ENCODE peak calls at places on chromosome 21, in six cellular contexts. J is K562, L is SK-N-SH, I is HCT116, E is H1, M is GM12878. Y is an unnamed sample.

GRCh38 chr21:39004776-39005605 is 178.3 kb downstream of the PSMG1 start:
- DNase-seq in J (no peak), M (no peak), L (peak), I (no peak), E (no peak), Y (no peak)

GRCh38 chr21:36478207-36478701 is 1.7 kb downstream of the CLDN14 start:
- DNase-seq in I (no peak), L (no peak), J (no peak), M (no peak), E (no peak), Y (no peak)

GRCh38 chr21:39660596-39660995 is 47.9 kb downstream of the B3GALT5 start:
- DNase-seq in E (no peak), J (no peak), I (no peak), M (no peak), L (no peak), Y (peak)

GRCh38 chr21:27306821-27307746 is 340.2 kb upstream of the ADAMTS5 start:
- DNase-seq in E (no peak), J (no peak), L (no peak), I (no peak), M (no peak), Y (no peak)

GRCh38 chr21:35614412-35614901 is 445.9 kb downstream of the SETD4 start:
- DNase-seq in I (peak), M (no peak), L (no peak), J (peak), E (no peak), Y (peak)

GRCh38 chr21:19547951-19548635 is 1144.5 kb upstream of the TMPRSS15 start:
- DNase-seq in E (no peak), L (no peak), M (no peak), I (no peak), J (no peak), Y (peak)

GRCh38 chr21:26965567-26966359 is 1.1 kb downstream of the ADAMTS5 start:
- DNase-seq in L (peak), M (no peak), E (peak), J (no peak), I (no peak), Y (no peak)

GRCh38 chr21:39452207-39452964 is 616 bp downstream of the SH3BGR start:
- DNase-seq in L (no peak), J (peak), E (no peak), I (no peak), M (no peak), Y (no peak)

GRCh38 chr21:36004441-36004840 is 55.9 kb downstream of the SETD4 start:
- DNase-seq in E (no peak), J (no peak), I (no peak), M (peak), L (peak), Y (no peak)

GRCh38 chr21:42047821-42048613 is 23.1 kb upstream of the UMODL1 start:
- DNase-seq in I (no peak), M (no peak), E (no peak), J (no peak), L (no peak), Y (no peak)

GRCh38 chr21:26844258-26845065 is 747 bp downstream of the ADAMTS1 start:
- DNase-seq in J (no peak), I (no peak), E (peak), L (peak), M (no peak), Y (no peak)

GRCh38 chr21:27213328-27213727 is 246.4 kb upstream of the ADAMTS5 start:
- DNase-seq in E (no peak), L (no peak), J (no peak), I (no peak), M (no peak), Y (no peak)

GRCh38 chr21:42568834-42569731 is 55.4 kb downstream of the SLC37A1 start:
- DNase-seq in L (no peak), E (no peak), I (no peak), J (no peak), M (no peak), Y (no peak)

GRCh38 chr21:41851090-41851790 is 27.9 kb downstream of the PRDM15 start:
- DNase-seq in L (no peak), I (no peak), J (no peak), M (no peak), E (no peak), Y (no peak)

GRCh38 chr21:42237161-42237560 is 18.2 kb downstream of the ABCG1 start:
- DNase-seq in I (no peak), M (no peak), E (no peak), L (no peak), J (no peak), Y (no peak)

GRCh38 chr21:41098076-41098475 is 69.9 kb upstream of the BACE2 start:
- DNase-seq in J (no peak), L (no peak), E (no peak), M (no peak), I (no peak), Y (no peak)

GRCh38 chr21:28521932-28522826 is 470.5 kb downstream of the LTN1 start:
- DNase-seq in I (no peak), E (no peak), M (no peak), L (peak), J (no peak), Y (no peak)

GRCh38 chr21:22575165-22575584 is 1577.0 kb downstream of the NCAM2 start:
- DNase-seq in M (no peak), E (peak), L (peak), I (no peak), J (peak), Y (peak)

GRCh38 chr21:38777521-38777920 is 28.2 kb upstream of the ETS2 start:
- DNase-seq in L (no peak), J (no peak), E (no peak), M (no peak), I (no peak), Y (no peak)

GRCh38 chr21:35637431-35637830 is 422.9 kb downstream of the SETD4 start:
- DNase-seq in L (no peak), M (no peak), I (no peak), J (no peak), E (no peak), Y (no peak)

GRCh38 chr21:43864313-43864805 is 664 bp upstream of the AGPAT3 start:
- DNase-seq in M (no peak), E (peak), I (peak), J (peak), L (peak), Y (peak)

GRCh38 chr21:42097860-42098259 is 26.7 kb downstream of the UMODL1 start:
- DNase-seq in L (no peak), I (peak), M (no peak), J (peak), E (no peak), Y (peak)

GRCh38 chr21:38761531-38761930 is 44.2 kb upstream of the ETS2 start:
- DNase-seq in J (no peak), M (no peak), E (no peak), L (no peak), I (no peak), Y (no peak)

GRCh38 chr21:35404247-35404646 is 355.1 kb upstream of the RUNX1 start:
- DNase-seq in E (no peak), M (no peak), L (no peak), I (no peak), J (no peak), Y (no peak)

GRCh38 chr21:35057428-35057827 is 8.3 kb upstream of the RUNX1 start:
- DNase-seq in E (no peak), I (no peak), M (no peak), J (no peak), L (no peak), Y (no peak)

GRCh38 chr21:25097648-25098047 is 509.6 kb downstream of the MRPL39 start:
- DNase-seq in M (no peak), E (no peak), L (no peak), J (no peak), I (no peak), Y (no peak)

GRCh38 chr21:27683292-27683691 is 716.4 kb upstream of the ADAMTS5 start:
- DNase-seq in L (no peak), E (no peak), J (no peak), I (no peak), M (no peak), Y (no peak)

DNA sequence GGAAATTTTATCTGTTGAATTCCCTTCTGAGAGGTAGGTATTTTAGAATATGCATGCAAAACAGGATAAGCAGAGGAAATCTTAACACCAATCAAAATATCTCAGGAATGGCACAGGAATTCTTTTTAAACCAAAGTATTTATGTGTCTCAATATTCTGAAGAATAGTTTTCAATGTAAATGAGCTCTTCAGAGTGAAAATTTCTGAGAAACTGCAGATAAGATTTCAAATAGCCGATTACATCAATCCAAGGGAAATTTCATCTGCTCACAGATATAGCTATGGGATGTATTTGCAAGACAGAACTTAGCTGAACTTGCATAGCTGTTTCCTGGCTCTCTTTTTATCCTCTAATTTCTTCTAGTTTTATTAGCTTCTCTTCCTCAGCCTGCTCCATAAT is 209.5 kb downstream of the GRIK1 start:
- DNase-seq in L (no peak), M (no peak), I (no peak), E (no peak), J (no peak), Y (no peak)
- TF ChIP-seq JUND in L (no peak), M (no peak), I (no peak), E (no peak), J (no peak), Y (no peak)

DNA sequence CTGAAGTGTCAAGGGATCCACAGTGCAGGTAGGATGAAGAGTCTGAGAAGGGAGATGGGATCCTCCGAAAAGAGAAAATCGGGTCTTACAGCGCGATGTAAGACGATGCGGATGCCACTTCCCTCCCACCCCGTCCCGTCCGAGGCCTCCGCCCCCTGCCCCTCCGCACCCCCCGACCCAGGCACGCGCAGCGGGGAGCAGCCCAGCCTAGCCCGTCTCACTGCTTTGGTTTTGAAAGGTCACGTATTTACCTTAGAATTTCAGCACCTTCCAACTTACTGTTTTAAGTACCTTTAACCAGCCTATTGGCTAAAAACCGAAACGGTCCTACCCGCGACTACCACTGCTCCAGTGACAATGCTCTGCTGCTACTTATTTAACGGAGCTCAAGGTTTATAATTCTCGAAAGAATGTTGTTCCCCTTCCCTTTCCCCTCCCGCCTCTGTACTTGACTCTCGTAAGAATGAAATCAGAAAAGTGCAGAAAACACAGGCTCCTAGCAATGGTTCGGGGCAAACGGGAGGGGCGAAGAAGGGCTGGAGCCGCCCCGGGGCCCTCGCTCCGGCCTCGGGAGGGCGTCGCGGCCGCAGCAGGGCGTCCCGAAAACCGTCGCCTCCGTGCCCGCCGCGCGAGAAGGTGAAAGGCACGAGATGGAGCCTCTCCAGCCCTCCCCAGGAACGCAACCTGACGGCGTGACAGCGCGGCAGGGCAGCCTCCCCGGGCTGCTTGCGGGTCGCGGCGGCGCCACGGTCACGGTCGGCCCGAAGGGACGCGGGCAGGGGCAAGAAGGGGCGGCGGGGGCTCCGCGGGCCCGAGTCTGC is 706 bp downstream of the TMEM50B start:
- DNase-seq in E (peak), I (no peak), M (no peak), L (peak), J (peak), Y (peak)
- TF ChIP-seq JUND in E (no peak), I (no peak), M (no peak), L (no peak), J (no peak), Y (no peak)

GRCh38 chr21:37575536-37576083 is 209.0 kb downstream of the DYRK1A start:
- DNase-seq in M (no peak), E (no peak), L (no peak), J (peak), I (no peak), Y (no peak)
- TF ChIP-seq JUND in M (no peak), E (no peak), L (no peak), J (no peak), I (no peak), Y (no peak)

DNA sequence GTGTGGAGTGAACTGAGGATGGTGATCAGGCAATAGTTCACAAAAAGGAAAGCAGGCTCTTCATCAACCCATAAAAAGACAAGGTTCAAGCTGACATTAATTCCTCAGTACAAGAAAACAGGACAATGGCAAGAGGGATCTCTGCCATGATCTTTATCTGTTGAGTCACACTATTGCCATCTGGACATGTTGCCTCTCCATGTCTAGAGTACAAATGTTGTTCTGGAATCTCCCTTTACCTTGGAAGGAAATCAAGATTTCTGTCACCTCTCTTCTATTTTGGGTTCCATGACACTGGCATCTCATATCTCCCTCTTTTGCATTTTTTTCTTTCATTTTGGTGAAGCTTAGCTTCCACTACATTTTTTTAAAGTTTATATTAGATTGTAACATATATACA is 329.1 kb downstream of the USP25 start:
- DNase-seq in M (no peak), I (no peak), J (no peak), L (no peak), E (no peak), Y (peak)
- TF ChIP-seq JUND in M (no peak), I (no peak), J (no peak), L (no peak), E (no peak), Y (no peak)

DNA sequence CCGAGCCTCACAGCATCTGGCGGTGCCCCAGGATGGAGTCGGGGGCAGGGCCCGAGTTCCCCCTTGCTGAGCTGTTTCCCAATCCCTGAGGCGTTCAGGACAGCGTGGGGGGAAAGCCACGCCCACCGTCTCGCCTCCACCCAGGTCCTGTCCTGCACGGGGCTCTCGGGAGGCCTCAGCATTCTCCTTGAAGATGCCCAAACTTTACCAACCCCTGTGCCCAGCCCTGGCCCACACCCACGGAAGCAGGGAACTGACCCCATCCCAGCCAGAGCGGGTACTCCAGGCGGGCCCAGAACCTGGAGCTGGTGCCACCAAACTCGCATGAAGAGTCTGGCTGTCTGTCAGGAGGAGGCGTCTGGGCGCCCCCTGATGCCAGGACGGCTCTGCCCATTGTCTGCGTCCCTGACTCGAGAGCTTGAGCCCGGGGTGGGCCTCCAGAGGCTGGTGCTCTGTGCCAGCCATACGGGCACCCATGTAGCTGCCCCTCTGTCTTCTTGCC is 35.3 kb upstream of the POFUT2 start:
- DNase-seq in J (no peak), I (no peak), L (no peak), E (no peak), M (no peak), Y (no peak)
- TF ChIP-seq JUND in J (no peak), I (no peak), L (no peak), E (no peak), M (no peak), Y (no peak)

DNA sequence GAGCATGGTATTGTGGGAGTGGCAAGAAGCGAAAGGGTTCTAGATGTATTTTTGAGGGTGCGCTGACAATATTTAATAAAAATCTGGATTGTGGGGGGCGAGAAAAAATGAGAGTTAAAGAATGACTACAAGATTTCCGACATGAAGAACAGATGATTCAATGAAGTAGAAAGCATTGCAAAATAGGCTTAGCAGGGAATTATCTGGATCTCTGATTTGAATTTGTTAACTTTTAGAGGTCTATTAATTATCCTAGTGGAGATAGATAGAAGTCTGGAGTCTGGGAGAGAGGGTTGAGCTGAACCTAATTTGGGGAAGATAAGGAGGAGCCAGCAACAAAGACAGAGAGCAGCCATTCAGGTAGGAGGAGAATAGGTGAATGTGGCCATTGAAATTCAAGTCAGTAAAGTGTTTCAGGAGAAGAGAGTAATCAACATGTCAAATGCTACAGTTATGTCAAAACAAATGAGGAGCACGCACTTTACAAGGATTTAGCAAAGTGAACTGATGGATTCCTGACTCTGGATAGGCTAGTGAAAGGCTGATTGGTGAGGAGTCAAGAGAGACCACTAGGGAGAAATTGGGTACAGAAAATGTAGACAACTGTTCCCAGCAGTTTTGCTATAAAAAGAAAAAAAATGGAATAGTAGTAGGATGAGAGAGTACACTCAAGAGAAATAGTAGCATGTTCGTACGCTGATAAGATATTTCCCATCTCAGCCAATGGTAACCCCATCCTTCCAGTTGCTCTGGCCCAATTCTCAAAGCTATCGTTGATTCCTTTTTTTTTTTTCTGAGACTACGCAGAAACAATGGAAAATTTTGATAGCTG is 393.2 kb upstream of the CXADR start:
- DNase-seq in L (no peak), M (no peak), E (no peak), J (no peak), I (no peak), Y (no peak)
- TF ChIP-seq JUND in L (no peak), M (no peak), E (no peak), J (no peak), I (no peak), Y (no peak)

GRCh38 chr21:31136891-31137290 is 98.6 kb upstream of the KRTAP19-8 start:
- DNase-seq in M (peak), L (peak), I (no peak), J (peak), E (no peak), Y (no peak)
- TF ChIP-seq JUND in M (no peak), L (no peak), I (no peak), J (no peak), E (no peak), Y (no peak)

DNA sequence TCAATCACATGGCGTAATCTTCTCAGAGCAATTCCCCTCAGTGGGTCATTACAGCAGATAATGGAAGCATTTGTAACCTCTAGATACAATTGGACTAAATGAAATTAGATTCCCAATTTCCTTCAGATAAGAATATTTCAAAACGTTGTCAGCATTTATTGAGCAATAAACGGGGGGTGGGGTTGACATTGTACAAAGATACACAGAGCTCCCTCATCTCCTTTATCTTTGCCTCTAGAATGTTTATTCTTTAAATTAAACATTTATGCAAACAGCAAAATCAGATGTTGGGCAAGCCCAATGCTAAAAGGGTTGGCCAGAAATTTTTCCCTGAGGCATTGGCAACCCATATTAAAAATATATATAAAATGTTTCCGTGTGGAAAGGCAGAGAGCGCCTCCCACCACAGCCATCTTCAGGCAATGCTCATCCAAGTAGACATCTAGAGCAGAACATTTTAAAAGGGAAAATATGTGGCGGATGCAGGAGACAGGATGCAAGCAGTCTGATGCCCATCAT is 240.7 kb downstream of the NCAM2 start:
- DNase-seq in E (no peak), M (no peak), L (peak), I (no peak), J (no peak), Y (peak)
- TF ChIP-seq JUND in E (no peak), M (no peak), L (no peak), I (no peak), J (no peak), Y (peak)

GRCh38 chr21:20968391-20968790 is 29.8 kb upstream of the NCAM2 start:
- DNase-seq in M (no peak), I (no peak), E (no peak), L (no peak), J (no peak), Y (no peak)

GRCh38 chr21:20970691-20971090 is 27.5 kb upstream of the NCAM2 start:
- DNase-seq in E (no peak), L (no peak), I (no peak), J (no peak), M (no peak), Y (no peak)

GRCh38 chr21:20971296-20971921 is 26.8 kb upstream of the NCAM2 start:
- DNase-seq in E (no peak), L (peak), I (no peak), M (no peak), J (peak), Y (peak)
- TF ChIP-seq JUND in E (peak), L (no peak), I (no peak), M (no peak), J (no peak), Y (no peak)

Y was measured in T47D.